ENCODE peak calls at places on chromosomes 13 and 19, in four cellular contexts. One of them, this sample, is unnamed.

GRCh38 chr19:12112701-12113100 is 27.4 kb downstream of the ZNF20 start:
- DNase-seq in upper lobe of right lung: no peak
- DNase-seq in astrocyte of the cerebellum: no peak
- DNase-seq in fibroblast of the aortic adventitia: no peak
- DNase-seq in this sample: no peak

GRCh38 chr13:99909836-99910619 is 61.5 kb downstream of the ZIC5 start:
- DNase-seq in astrocyte of the cerebellum: no peak
- DNase-seq in upper lobe of right lung: no peak
- DNase-seq in fibroblast of the aortic adventitia: no peak
- DNase-seq in this sample: peak

GRCh38 chr19:55670280-55671053 is 4.6 kb upstream of the EPN1 start:
- DNase-seq in fibroblast of the aortic adventitia: no peak
- DNase-seq in upper lobe of right lung: no peak
- DNase-seq in astrocyte of the cerebellum: no peak
- DNase-seq in this sample: no peak

GRCh38 chr19:56360841-56361240 is 32.5 kb downstream of the ZNF582 start:
- DNase-seq in upper lobe of right lung: no peak
- DNase-seq in astrocyte of the cerebellum: no peak
- DNase-seq in fibroblast of the aortic adventitia: no peak
- DNase-seq in this sample: no peak

GRCh38 chr13:48749144-48749543 is 95.4 kb downstream of the CYSLTR2 start:
- DNase-seq in upper lobe of right lung: no peak
- DNase-seq in astrocyte of the cerebellum: no peak
- DNase-seq in fibroblast of the aortic adventitia: peak
- DNase-seq in this sample: peak

GRCh38 chr13:79796116-79796515 is 315.2 kb downstream of the NDFIP2 start:
- DNase-seq in fibroblast of the aortic adventitia: no peak
- DNase-seq in upper lobe of right lung: no peak
- DNase-seq in astrocyte of the cerebellum: no peak
- DNase-seq in this sample: no peak

GRCh38 chr19:16203256-16204004 is 5.7 kb downstream of the AP1M1 start:
- DNase-seq in fibroblast of the aortic adventitia: no peak
- DNase-seq in astrocyte of the cerebellum: no peak
- DNase-seq in upper lobe of right lung: no peak
- DNase-seq in this sample: no peak

GRCh38 chr13:21013682-21014038 is 47.7 kb downstream of the LATS2 start:
- DNase-seq in upper lobe of right lung: peak
- DNase-seq in fibroblast of the aortic adventitia: no peak
- DNase-seq in astrocyte of the cerebellum: no peak
- DNase-seq in this sample: no peak

GRCh38 chr13:44653261-44653660 is 77.1 kb upstream of the TSC22D1 start:
- DNase-seq in fibroblast of the aortic adventitia: peak
- DNase-seq in upper lobe of right lung: no peak
- DNase-seq in astrocyte of the cerebellum: no peak
- DNase-seq in this sample: peak

GRCh38 chr13:50513528-50513863 is 330.0 kb downstream of the DLEU7 start:
- DNase-seq in upper lobe of right lung: no peak
- DNase-seq in fibroblast of the aortic adventitia: no peak
- DNase-seq in astrocyte of the cerebellum: no peak
- DNase-seq in this sample: no peak

GRCh38 chr13:102571075-102571474 is 25.7 kb upstream of the TPP2 start:
- DNase-seq in astrocyte of the cerebellum: no peak
- DNase-seq in fibroblast of the aortic adventitia: no peak
- DNase-seq in upper lobe of right lung: no peak
- DNase-seq in this sample: no peak

GRCh38 chr13:31951215-31951678 is 80.3 kb upstream of the FRY start:
- DNase-seq in fibroblast of the aortic adventitia: peak
- DNase-seq in astrocyte of the cerebellum: no peak
- DNase-seq in upper lobe of right lung: peak
- DNase-seq in this sample: peak

GRCh38 chr13:40960721-40961120 is 58.4 kb downstream of the ELF1 start:
- DNase-seq in upper lobe of right lung: no peak
- DNase-seq in astrocyte of the cerebellum: no peak
- DNase-seq in fibroblast of the aortic adventitia: no peak
- DNase-seq in this sample: no peak

GRCh38 chr13:76035711-76036110 is 399.6 kb downstream of the LMO7 start:
- DNase-seq in fibroblast of the aortic adventitia: peak
- DNase-seq in astrocyte of the cerebellum: no peak
- DNase-seq in upper lobe of right lung: no peak
- DNase-seq in this sample: peak

GRCh38 chr19:48819366-48819816 is 8.6 kb upstream of the BCAT2 start:
- DNase-seq in fibroblast of the aortic adventitia: peak
- DNase-seq in upper lobe of right lung: peak
- DNase-seq in astrocyte of the cerebellum: no peak
- DNase-seq in this sample: peak

GRCh38 chr13:95067303-95067702 is 233.9 kb downstream of the ABCC4 start:
- DNase-seq in astrocyte of the cerebellum: no peak
- DNase-seq in upper lobe of right lung: no peak
- DNase-seq in fibroblast of the aortic adventitia: peak
- DNase-seq in this sample: no peak

GRCh38 chr13:26425439-26426358 is 131.8 kb upstream of the WASF3 start:
- DNase-seq in astrocyte of the cerebellum: no peak
- DNase-seq in upper lobe of right lung: no peak
- DNase-seq in fibroblast of the aortic adventitia: peak
- DNase-seq in this sample: no peak

GRCh38 chr19:29378543-29379105 is 147.2 kb upstream of the VSTM2B start:
- DNase-seq in upper lobe of right lung: no peak
- DNase-seq in astrocyte of the cerebellum: no peak
- DNase-seq in fibroblast of the aortic adventitia: no peak
- DNase-seq in this sample: no peak

GRCh38 chr13:80454245-80454644 is 113.3 kb upstream of the SPRY2 start:
- DNase-seq in upper lobe of right lung: no peak
- DNase-seq in astrocyte of the cerebellum: peak
- DNase-seq in fibroblast of the aortic adventitia: peak
- DNase-seq in this sample: peak

GRCh38 chr19:18650048-18650435 is 13.2 kb downstream of the KLHL26 start:
- DNase-seq in fibroblast of the aortic adventitia: peak
- DNase-seq in upper lobe of right lung: no peak
- DNase-seq in astrocyte of the cerebellum: peak
- DNase-seq in this sample: no peak

GRCh38 chr19:30078381-30078910 is 136.4 kb downstream of the URI1 start:
- DNase-seq in upper lobe of right lung: peak
- DNase-seq in astrocyte of the cerebellum: no peak
- DNase-seq in fibroblast of the aortic adventitia: no peak
- DNase-seq in this sample: no peak

GRCh38 chr19:49555600-49556411 is 24.6 kb downstream of the NOSIP start:
- DNase-seq in upper lobe of right lung: peak
- DNase-seq in astrocyte of the cerebellum: peak
- DNase-seq in fibroblast of the aortic adventitia: peak
- DNase-seq in this sample: no peak

GRCh38 chr13:62049992-62050391 is 634.3 kb upstream of the PCDH20 start:
- DNase-seq in fibroblast of the aortic adventitia: no peak
- DNase-seq in astrocyte of the cerebellum: no peak
- DNase-seq in upper lobe of right lung: no peak
- DNase-seq in this sample: no peak

GRCh38 chr19:41356984-41357739 is 3.4 kb upstream of the TGFB1 start:
- DNase-seq in fibroblast of the aortic adventitia: no peak
- DNase-seq in astrocyte of the cerebellum: no peak
- DNase-seq in upper lobe of right lung: no peak
- DNase-seq in this sample: no peak

GRCh38 chr13:25686831-25687495 is 315.2 kb downstream of the ATP8A2 start:
- DNase-seq in astrocyte of the cerebellum: no peak
- DNase-seq in fibroblast of the aortic adventitia: no peak
- DNase-seq in upper lobe of right lung: no peak
- DNase-seq in this sample: no peak

GRCh38 chr19:39846678-39847486 is 703 bp upstream of the FBL start:
- DNase-seq in astrocyte of the cerebellum: no peak
- DNase-seq in upper lobe of right lung: no peak
- DNase-seq in fibroblast of the aortic adventitia: peak
- DNase-seq in this sample: no peak

GRCh38 chr19:48859711-48860572 is 8.5 kb downstream of the PLEKHA4 start:
- DNase-seq in upper lobe of right lung: peak
- DNase-seq in astrocyte of the cerebellum: no peak
- DNase-seq in fibroblast of the aortic adventitia: no peak
- DNase-seq in this sample: no peak

GRCh38 chr19:15293751-15294505 is 38.4 kb downstream of the BRD4 start:
- DNase-seq in astrocyte of the cerebellum: no peak
- DNase-seq in upper lobe of right lung: no peak
- DNase-seq in fibroblast of the aortic adventitia: peak
- DNase-seq in this sample: peak

GRCh38 chr13:44649118-44649455 is 73.0 kb upstream of the TSC22D1 start:
- DNase-seq in astrocyte of the cerebellum: no peak
- DNase-seq in fibroblast of the aortic adventitia: no peak
- DNase-seq in upper lobe of right lung: no peak
- DNase-seq in this sample: no peak

GRCh38 chr19:54114340-54114826 is 1.1 kb downstream of the TFPT start:
- DNase-seq in fibroblast of the aortic adventitia: peak
- DNase-seq in upper lobe of right lung: peak
- DNase-seq in astrocyte of the cerebellum: no peak
- DNase-seq in this sample: peak

GRCh38 chr19:10681658-10682057 is 19.6 kb upstream of the QTRT1 start:
- DNase-seq in fibroblast of the aortic adventitia: no peak
- DNase-seq in upper lobe of right lung: no peak
- DNase-seq in astrocyte of the cerebellum: no peak
- DNase-seq in this sample: no peak

GRCh38 chr19:7670150-7670784 is 1.4 kb downstream of the RETN start:
- DNase-seq in fibroblast of the aortic adventitia: no peak
- DNase-seq in astrocyte of the cerebellum: no peak
- DNase-seq in upper lobe of right lung: peak
- DNase-seq in this sample: no peak

GRCh38 chr13:114119196-114119595 is 13.2 kb downstream of the RASA3 start:
- DNase-seq in fibroblast of the aortic adventitia: peak
- DNase-seq in upper lobe of right lung: no peak
- DNase-seq in astrocyte of the cerebellum: peak
- DNase-seq in this sample: peak

GRCh38 chr19:29694669-29695627 is 20.1 kb downstream of the C19orf12 start:
- DNase-seq in upper lobe of right lung: peak
- DNase-seq in astrocyte of the cerebellum: no peak
- DNase-seq in fibroblast of the aortic adventitia: peak
- DNase-seq in this sample: peak

DNA sequence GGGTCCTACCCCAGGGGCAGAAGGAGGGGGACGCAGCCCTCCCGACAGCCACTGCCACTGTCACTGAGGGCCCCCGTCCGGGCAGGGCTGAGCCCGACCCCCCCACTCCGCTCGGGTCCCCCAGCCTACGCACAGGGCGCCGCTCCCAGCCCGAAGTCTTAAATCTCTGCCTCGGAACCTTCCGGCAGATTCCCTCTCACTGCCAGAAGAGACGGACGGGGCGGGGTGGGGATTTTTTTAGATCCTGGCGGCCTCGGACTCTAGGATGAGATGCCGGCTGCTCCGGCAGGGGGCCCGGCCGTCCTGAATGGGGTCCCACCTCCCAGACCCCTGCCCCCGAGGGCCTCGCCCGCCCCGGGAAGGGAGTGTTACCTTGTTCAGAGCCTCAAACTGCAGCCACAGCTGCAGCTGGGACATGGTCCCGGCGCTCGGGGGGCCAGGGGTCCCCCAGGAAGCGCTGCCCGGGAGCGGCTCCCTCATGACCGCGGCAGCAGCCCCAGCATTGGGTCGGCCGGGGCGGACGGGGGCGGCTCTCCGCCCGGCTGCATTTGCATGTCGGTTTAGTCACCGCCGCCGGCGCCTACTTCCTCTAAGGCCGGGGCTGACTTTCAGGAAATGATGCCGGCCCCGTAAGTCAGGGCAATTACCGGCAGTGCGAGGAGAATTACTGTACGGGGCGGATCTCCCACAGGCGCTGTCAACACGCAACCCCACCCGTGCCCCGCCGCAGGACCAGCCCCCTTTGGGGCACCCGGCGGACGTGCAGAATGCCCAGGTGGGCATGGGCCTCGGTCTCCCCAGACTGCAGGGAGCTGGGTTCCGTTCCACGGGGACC is 28.1 kb downstream of the GPX4 start:
- DNase-seq in fibroblast of the aortic adventitia: peak
- DNase-seq in astrocyte of the cerebellum: peak
- DNase-seq in upper lobe of right lung: peak
- DNase-seq in this sample: peak
- TF ChIP-seq CTCF in fibroblast of the aortic adventitia: no peak
- TF ChIP-seq CTCF in astrocyte of the cerebellum: peak
- TF ChIP-seq CTCF in upper lobe of right lung: no peak
- TF ChIP-seq CTCF in this sample: peak

DNA sequence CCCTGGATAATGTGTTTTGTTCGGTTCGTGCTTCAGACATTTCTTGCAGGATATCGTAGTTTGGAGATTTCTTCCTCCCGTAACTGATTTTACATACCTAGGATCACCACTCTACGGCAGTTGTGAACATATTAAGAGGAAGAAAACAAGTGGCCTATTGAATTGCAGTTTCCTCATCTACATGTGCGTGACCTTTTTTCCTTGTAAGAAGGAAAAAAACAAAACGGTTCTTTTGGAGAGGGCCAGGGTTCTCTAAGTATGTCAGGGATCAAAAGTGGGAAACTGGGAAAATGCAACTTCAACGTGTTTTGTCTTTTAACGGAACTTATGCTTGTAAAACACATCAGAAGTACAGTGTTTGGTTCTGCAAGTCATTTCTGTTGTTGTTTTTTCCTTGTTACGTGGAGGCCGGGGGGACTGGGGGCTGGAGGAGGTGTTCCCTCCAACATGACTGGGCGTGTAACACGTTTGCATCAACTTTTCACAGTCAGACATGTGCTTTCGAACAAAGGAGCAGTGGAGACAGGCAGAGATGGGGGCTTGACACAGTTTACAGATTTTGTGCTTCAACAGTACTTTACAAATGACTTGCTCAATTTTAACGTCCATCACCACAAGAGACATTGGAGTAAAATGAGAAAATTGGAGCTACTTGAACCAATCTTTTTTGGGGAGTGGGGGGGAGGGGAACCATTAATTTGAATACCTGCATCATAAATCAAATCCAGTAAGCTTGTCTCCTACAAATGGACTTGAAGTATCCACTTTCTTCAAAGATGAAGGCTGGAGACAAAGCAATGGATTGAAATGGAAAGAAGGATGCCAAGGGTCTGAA is 3.8 kb downstream of the ZC3H4 start:
- DNase-seq in upper lobe of right lung: no peak
- DNase-seq in astrocyte of the cerebellum: no peak
- DNase-seq in fibroblast of the aortic adventitia: peak
- DNase-seq in this sample: peak
- H3K4me3 ChIP-seq in upper lobe of right lung: peak
- H3K4me3 ChIP-seq in astrocyte of the cerebellum: peak
- H3K4me3 ChIP-seq in fibroblast of the aortic adventitia: peak
- H3K4me3 ChIP-seq in this sample: peak

GRCh38 chr19:57623091-57623490 is 9.0 kb downstream of the ZNF134 start:
- DNase-seq in upper lobe of right lung: no peak
- DNase-seq in astrocyte of the cerebellum: no peak
- DNase-seq in fibroblast of the aortic adventitia: no peak
- DNase-seq in this sample: no peak
- TF ChIP-seq CTCF in upper lobe of right lung: no peak
- TF ChIP-seq CTCF in astrocyte of the cerebellum: no peak
- TF ChIP-seq CTCF in fibroblast of the aortic adventitia: no peak
- TF ChIP-seq CTCF in this sample: no peak

GRCh38 chr13:111126509-111126908 is 11.4 kb downstream of the ARHGEF7 start:
- DNase-seq in astrocyte of the cerebellum: no peak
- DNase-seq in fibroblast of the aortic adventitia: no peak
- DNase-seq in upper lobe of right lung: no peak
- DNase-seq in this sample: no peak

GRCh38 chr13:111131048-111131447 is 15.9 kb downstream of the ARHGEF7 start:
- DNase-seq in fibroblast of the aortic adventitia: no peak
- DNase-seq in upper lobe of right lung: no peak
- DNase-seq in astrocyte of the cerebellum: no peak
- DNase-seq in this sample: no peak

GRCh38 chr13:111130111-111130508 is 15.0 kb downstream of the ARHGEF7 start:
- DNase-seq in astrocyte of the cerebellum: no peak
- DNase-seq in fibroblast of the aortic adventitia: no peak
- DNase-seq in upper lobe of right lung: no peak
- DNase-seq in this sample: no peak

GRCh38 chr13:111131610-111132009 is 16.5 kb downstream of the ARHGEF7 start:
- DNase-seq in fibroblast of the aortic adventitia: no peak
- DNase-seq in upper lobe of right lung: no peak
- DNase-seq in astrocyte of the cerebellum: no peak
- DNase-seq in this sample: no peak

GRCh38 chr13:111129465-111130110 is 14.5 kb downstream of the ARHGEF7 start:
- DNase-seq in astrocyte of the cerebellum: no peak
- DNase-seq in fibroblast of the aortic adventitia: no peak
- DNase-seq in upper lobe of right lung: no peak
- DNase-seq in this sample: no peak
- H3K4me3 ChIP-seq in astrocyte of the cerebellum: no peak
- H3K4me3 ChIP-seq in fibroblast of the aortic adventitia: no peak
- H3K4me3 ChIP-seq in upper lobe of right lung: no peak
- H3K4me3 ChIP-seq in this sample: no peak

This sample was measured in foreskin fibroblast.